ENCODE peak calls at places on chromosomes 6 and 20, in five cellular contexts. F, D, C, Y and J are unnamed samples.

GRCh38 chr6:20200761-20201160 is 11.5 kb downstream of the MBOAT1 start:
- DNase-seq in F (no peak), D (no peak), C (no peak), Y (no peak), J (no peak)

GRCh38 chr6:13666194-13667105 is 45.2 kb downstream of the RANBP9 start:
- DNase-seq in F (no peak), D (no peak), C (no peak), Y (peak), J (no peak)

GRCh38 chr6:73515204-73516101 is 5.4 kb downstream of the EEF1A1 start:
- DNase-seq in F (no peak), D (no peak), C (peak), Y (peak), J (peak)

GRCh38 chr20:9838378-9839295 is at the start of gene PAK5:
- DNase-seq in F (peak), D (peak), C (peak), Y (peak), J (peak)

GRCh38 chr6:154956771-154957522 is 38.2 kb upstream of the TIAM2 start:
- DNase-seq in F (no peak), D (no peak), C (no peak), Y (no peak), J (no peak)

GRCh38 chr20:60050193-60050960 is 92.2 kb downstream of the CDH26 start:
- DNase-seq in F (no peak), D (no peak), C (no peak), Y (no peak), J (no peak)

GRCh38 chr6:134714679-134715078 is 235.2 kb downstream of the ALDH8A1 start:
- DNase-seq in F (peak), D (no peak), C (peak), Y (peak), J (no peak)

GRCh38 chr6:56491606-56492328 is 150.9 kb downstream of the DST start:
- DNase-seq in F (no peak), D (no peak), C (no peak), Y (peak), J (no peak)

GRCh38 chr6:37160922-37161778 is 8.8 kb upstream of the PIM1 start:
- DNase-seq in F (no peak), D (no peak), C (peak), Y (peak), J (no peak)

DNA sequence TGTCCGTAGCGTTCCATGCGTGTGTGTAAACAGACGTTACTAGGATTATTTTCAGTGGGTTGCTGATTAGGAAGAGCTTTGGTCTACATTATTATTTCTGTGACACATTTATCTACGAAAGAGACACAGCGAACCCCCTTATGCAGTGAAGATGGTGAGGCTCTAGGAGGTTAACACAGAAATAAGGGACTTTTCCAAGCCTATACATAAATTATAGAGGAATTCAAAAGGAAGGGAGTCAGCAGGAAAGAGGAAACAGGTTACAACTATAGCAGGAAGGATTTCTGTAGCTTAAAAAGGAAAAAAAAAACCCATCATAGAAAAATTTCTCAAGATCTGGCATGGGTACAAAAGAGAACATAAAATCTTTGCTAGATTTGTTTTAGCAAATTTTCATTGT is 12.9 kb upstream of the RPS6KA2 start:
- DNase-seq in F (no peak), D (no peak), C (no peak), Y (no peak), J (no peak)
- H3K27ac ChIP-seq in F (peak), D (no peak), C (no peak), Y (no peak), J (no peak)

GRCh38 chr20:58237318-58238182 is 9.1 kb upstream of the ANKRD60 start:
- DNase-seq in F (no peak), D (no peak), C (peak), Y (peak), J (no peak)
- TF ChIP-seq CTCF in F (no peak), D (peak), C (no peak), Y (no peak), J (no peak)

GRCh38 chr6:36127462-36128016 is 2.8 kb upstream of the MAPK13 start:
- DNase-seq in F (peak), D (no peak), C (peak), Y (peak), J (peak)
- H3K27ac ChIP-seq in F (peak), D (no peak), C (peak), Y (peak), J (no peak)

GRCh38 chr6:17600527-17601388 is 656 bp downstream of the FAM8A1 start:
- DNase-seq in F (peak), D (peak), C (peak), Y (peak), J (no peak)
- TF ChIP-seq CTCF in F (no peak), D (no peak), C (peak), Y (no peak), J (no peak)

DNA sequence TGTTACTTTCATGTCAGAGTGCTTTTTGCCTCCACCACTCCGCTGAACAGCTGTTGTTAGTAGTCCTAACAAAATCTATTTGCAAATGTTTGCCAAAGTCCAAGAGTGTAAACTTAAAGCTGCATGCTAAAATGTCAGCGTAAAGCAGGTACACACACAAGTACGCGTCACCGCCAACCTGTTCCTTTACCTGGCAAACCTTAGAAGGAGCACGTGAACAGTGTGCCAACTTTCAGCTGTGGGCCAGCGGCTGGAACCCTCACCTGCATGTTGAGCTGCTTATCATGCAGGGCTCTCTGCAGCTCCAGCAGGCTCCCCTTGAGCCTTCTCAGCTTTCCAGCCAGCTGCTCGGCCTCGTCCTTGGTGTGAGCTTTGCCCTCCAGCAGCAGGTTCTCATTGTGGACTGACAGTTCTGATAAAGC is 359.3 kb downstream of the SYNE1 start:
- DNase-seq in F (no peak), D (no peak), C (no peak), Y (no peak), J (no peak)
- H3K27ac ChIP-seq in F (no peak), D (no peak), C (no peak), Y (no peak), J (no peak)

GRCh38 chr6:41021832-41022231 is 17.2 kb downstream of the UNC5CL start:
- DNase-seq in F (no peak), D (no peak), C (peak), Y (peak), J (no peak)
- TF ChIP-seq CTCF in F (no peak), D (no peak), C (peak), Y (no peak), J (no peak)

GRCh38 chr6:87203448-87204023 is 48.2 kb downstream of the ZNF292 start:
- DNase-seq in F (no peak), D (no peak), C (no peak), Y (no peak), J (no peak)
- H3K27ac ChIP-seq in F (no peak), D (no peak), C (no peak), Y (no peak), J (no peak)

GRCh38 chr6:78861509-78861908 is 5.8 kb upstream of the IRAK1BP1 start:
- DNase-seq in F (no peak), D (no peak), C (no peak), Y (no peak), J (no peak)
- TF ChIP-seq CTCF in F (peak), D (no peak), C (no peak), Y (no peak), J (no peak)